ENCODE peak calls at places on chromosome 13, in seven cellular contexts. One of them, this sample, is unnamed.

GRCh38 chr13:110393761-110394160 is 86.7 kb downstream of the COL4A2 start:
- DNase-seq in ELF-1: no peak
- DNase-seq in heart left ventricle: no peak
- DNase-seq in esophagus squamous epithelium: no peak
- DNase-seq in ovary: no peak
- DNase-seq in PC-9: peak
- DNase-seq in SK-MEL-5: no peak
- DNase-seq in this sample: no peak

GRCh38 chr13:81275666-81276258 is 934.8 kb upstream of the SPRY2 start:
- DNase-seq in SK-MEL-5: no peak
- DNase-seq in heart left ventricle: no peak
- DNase-seq in ovary: no peak
- DNase-seq in esophagus squamous epithelium: no peak
- DNase-seq in PC-9: no peak
- DNase-seq in ELF-1: peak
- DNase-seq in this sample: no peak

GRCh38 chr13:99376132-99376531 is 68.9 kb upstream of the GPR183 start:
- DNase-seq in ovary: no peak
- DNase-seq in ELF-1: no peak
- DNase-seq in PC-9: no peak
- DNase-seq in heart left ventricle: no peak
- DNase-seq in esophagus squamous epithelium: peak
- DNase-seq in SK-MEL-5: no peak
- DNase-seq in this sample: no peak

GRCh38 chr13:114120486-114121430 is 11.7 kb downstream of the RASA3 start:
- DNase-seq in SK-MEL-5: no peak
- DNase-seq in PC-9: no peak
- DNase-seq in ovary: no peak
- DNase-seq in ELF-1: peak
- DNase-seq in esophagus squamous epithelium: no peak
- DNase-seq in heart left ventricle: no peak
- DNase-seq in this sample: no peak

GRCh38 chr13:28494537-28494860 is 429 bp downstream of the FLT1 start:
- DNase-seq in ELF-1: no peak
- DNase-seq in SK-MEL-5: no peak
- DNase-seq in heart left ventricle: no peak
- DNase-seq in esophagus squamous epithelium: no peak
- DNase-seq in ovary: no peak
- DNase-seq in PC-9: no peak
- DNase-seq in this sample: no peak

GRCh38 chr13:35953537-35954206 is 177.5 kb downstream of the DCLK1 start:
- DNase-seq in SK-MEL-5: peak
- DNase-seq in heart left ventricle: peak
- DNase-seq in ovary: peak
- DNase-seq in PC-9: peak
- DNase-seq in ELF-1: peak
- DNase-seq in esophagus squamous epithelium: no peak
- DNase-seq in this sample: no peak

GRCh38 chr13:113806104-113806471 is 47.1 kb downstream of the TMEM255B start:
- DNase-seq in heart left ventricle: no peak
- DNase-seq in SK-MEL-5: no peak
- DNase-seq in PC-9: no peak
- DNase-seq in ELF-1: no peak
- DNase-seq in esophagus squamous epithelium: no peak
- DNase-seq in ovary: no peak
- DNase-seq in this sample: no peak

GRCh38 chr13:93496985-93497673 is 270.5 kb downstream of the GPC6 start:
- DNase-seq in ELF-1: no peak
- DNase-seq in esophagus squamous epithelium: no peak
- DNase-seq in ovary: no peak
- DNase-seq in PC-9: no peak
- DNase-seq in SK-MEL-5: no peak
- DNase-seq in heart left ventricle: no peak
- DNase-seq in this sample: no peak

GRCh38 chr13:45681101-45681500 is 21.0 kb upstream of the CBY2 start:
- DNase-seq in PC-9: no peak
- DNase-seq in SK-MEL-5: no peak
- DNase-seq in ovary: no peak
- DNase-seq in ELF-1: no peak
- DNase-seq in esophagus squamous epithelium: no peak
- DNase-seq in heart left ventricle: no peak
- DNase-seq in this sample: no peak

GRCh38 chr13:45851171-45851889 is at the start of gene SIAH3:
- DNase-seq in heart left ventricle: no peak
- DNase-seq in ELF-1: peak
- DNase-seq in PC-9: no peak
- DNase-seq in SK-MEL-5: peak
- DNase-seq in ovary: no peak
- DNase-seq in esophagus squamous epithelium: no peak
- DNase-seq in this sample: peak

GRCh38 chr13:49488563-49488962 is 7.2 kb upstream of the PHF11 start:
- DNase-seq in ELF-1: no peak
- DNase-seq in SK-MEL-5: no peak
- DNase-seq in esophagus squamous epithelium: no peak
- DNase-seq in ovary: no peak
- DNase-seq in PC-9: no peak
- DNase-seq in heart left ventricle: no peak
- DNase-seq in this sample: no peak

GRCh38 chr13:65834897-65835296 is 1395.2 kb downstream of the PCDH9 start:
- DNase-seq in PC-9: no peak
- DNase-seq in SK-MEL-5: no peak
- DNase-seq in ELF-1: no peak
- DNase-seq in ovary: no peak
- DNase-seq in heart left ventricle: no peak
- DNase-seq in esophagus squamous epithelium: no peak
- DNase-seq in this sample: no peak

GRCh38 chr13:41780736-41781708 is 179.9 kb downstream of the VWA8 start:
- DNase-seq in SK-MEL-5: no peak
- DNase-seq in esophagus squamous epithelium: no peak
- DNase-seq in ELF-1: no peak
- DNase-seq in heart left ventricle: no peak
- DNase-seq in PC-9: peak
- DNase-seq in ovary: no peak
- DNase-seq in this sample: no peak

GRCh38 chr13:23715762-23716235 is 145.6 kb downstream of the TNFRSF19 start:
- DNase-seq in esophagus squamous epithelium: no peak
- DNase-seq in ELF-1: peak
- DNase-seq in heart left ventricle: no peak
- DNase-seq in PC-9: no peak
- DNase-seq in SK-MEL-5: peak
- DNase-seq in ovary: no peak
- DNase-seq in this sample: no peak

GRCh38 chr13:71798723-71799122 is 68.3 kb downstream of the DACH1 start:
- DNase-seq in PC-9: no peak
- DNase-seq in heart left ventricle: no peak
- DNase-seq in SK-MEL-5: no peak
- DNase-seq in ELF-1: peak
- DNase-seq in ovary: no peak
- DNase-seq in esophagus squamous epithelium: no peak
- DNase-seq in this sample: no peak

GRCh38 chr13:113398963-113399754 is 35.2 kb upstream of the GRTP1 start:
- DNase-seq in ELF-1: peak
- DNase-seq in ovary: no peak
- DNase-seq in SK-MEL-5: no peak
- DNase-seq in esophagus squamous epithelium: no peak
- DNase-seq in heart left ventricle: no peak
- DNase-seq in PC-9: peak
- DNase-seq in this sample: no peak

GRCh38 chr13:28650284-28650683 is 8.6 kb upstream of the POMP start:
- DNase-seq in heart left ventricle: no peak
- DNase-seq in PC-9: no peak
- DNase-seq in ovary: no peak
- DNase-seq in esophagus squamous epithelium: no peak
- DNase-seq in SK-MEL-5: no peak
- DNase-seq in ELF-1: no peak
- DNase-seq in this sample: no peak

GRCh38 chr13:50592412-50593145 is 250.9 kb downstream of the DLEU7 start:
- DNase-seq in ELF-1: no peak
- DNase-seq in heart left ventricle: no peak
- DNase-seq in esophagus squamous epithelium: no peak
- DNase-seq in SK-MEL-5: no peak
- DNase-seq in ovary: no peak
- DNase-seq in PC-9: peak
- DNase-seq in this sample: no peak

GRCh38 chr13:63024458-63024857 is 1608.8 kb upstream of the PCDH20 start:
- DNase-seq in heart left ventricle: no peak
- DNase-seq in PC-9: no peak
- DNase-seq in esophagus squamous epithelium: no peak
- DNase-seq in ovary: no peak
- DNase-seq in ELF-1: no peak
- DNase-seq in SK-MEL-5: no peak
- DNase-seq in this sample: no peak

GRCh38 chr13:112067871-112068305 is 939 bp downstream of the SOX1 start:
- DNase-seq in ELF-1: no peak
- DNase-seq in esophagus squamous epithelium: no peak
- DNase-seq in PC-9: no peak
- DNase-seq in SK-MEL-5: no peak
- DNase-seq in heart left ventricle: no peak
- DNase-seq in ovary: no peak
- DNase-seq in this sample: no peak

GRCh38 chr13:99909836-99910619 is 61.5 kb downstream of the ZIC5 start:
- DNase-seq in ovary: no peak
- DNase-seq in ELF-1: no peak
- DNase-seq in heart left ventricle: no peak
- DNase-seq in esophagus squamous epithelium: no peak
- DNase-seq in PC-9: no peak
- DNase-seq in SK-MEL-5: peak
- DNase-seq in this sample: no peak

GRCh38 chr13:31767175-31767900 is 28.0 kb downstream of the RXFP2 start:
- DNase-seq in heart left ventricle: no peak
- DNase-seq in SK-MEL-5: no peak
- DNase-seq in PC-9: no peak
- DNase-seq in esophagus squamous epithelium: no peak
- DNase-seq in ovary: no peak
- DNase-seq in ELF-1: no peak
- DNase-seq in this sample: no peak

GRCh38 chr13:49629947-49630346 is 1.6 kb downstream of the ARL11 start:
- DNase-seq in ovary: no peak
- DNase-seq in esophagus squamous epithelium: no peak
- DNase-seq in heart left ventricle: no peak
- DNase-seq in ELF-1: peak
- DNase-seq in PC-9: no peak
- DNase-seq in SK-MEL-5: no peak
- DNase-seq in this sample: no peak

GRCh38 chr13:28413999-28414398 is 80.9 kb downstream of the FLT1 start:
- DNase-seq in PC-9: no peak
- DNase-seq in heart left ventricle: no peak
- DNase-seq in ovary: no peak
- DNase-seq in esophagus squamous epithelium: no peak
- DNase-seq in SK-MEL-5: no peak
- DNase-seq in ELF-1: no peak
- DNase-seq in this sample: no peak

GRCh38 chr13:102678339-102679122 is 16.3 kb downstream of the METTL21C start:
- DNase-seq in ovary: no peak
- DNase-seq in esophagus squamous epithelium: no peak
- DNase-seq in SK-MEL-5: no peak
- DNase-seq in heart left ventricle: no peak
- DNase-seq in ELF-1: no peak
- DNase-seq in PC-9: no peak
- DNase-seq in this sample: no peak

GRCh38 chr13:112833551-112834257 is 135.3 kb upstream of the MCF2L start:
- DNase-seq in esophagus squamous epithelium: no peak
- DNase-seq in SK-MEL-5: no peak
- DNase-seq in ELF-1: no peak
- DNase-seq in PC-9: no peak
- DNase-seq in heart left ventricle: no peak
- DNase-seq in ovary: no peak
- DNase-seq in this sample: no peak

GRCh38 chr13:112985803-112986408 is 16.9 kb downstream of the MCF2L start:
- DNase-seq in esophagus squamous epithelium: no peak
- DNase-seq in SK-MEL-5: no peak
- DNase-seq in PC-9: no peak
- DNase-seq in ovary: no peak
- DNase-seq in ELF-1: no peak
- DNase-seq in heart left ventricle: no peak
- DNase-seq in this sample: no peak

GRCh38 chr13:100513987-100514670 is 74.5 kb downstream of the GGACT start:
- DNase-seq in esophagus squamous epithelium: no peak
- DNase-seq in heart left ventricle: no peak
- DNase-seq in ELF-1: no peak
- DNase-seq in ovary: no peak
- DNase-seq in PC-9: no peak
- DNase-seq in SK-MEL-5: no peak
- DNase-seq in this sample: no peak

GRCh38 chr13:33958964-33959363 is 141.0 kb downstream of the RFC3 start:
- DNase-seq in heart left ventricle: no peak
- DNase-seq in ELF-1: no peak
- DNase-seq in ovary: no peak
- DNase-seq in SK-MEL-5: no peak
- DNase-seq in esophagus squamous epithelium: no peak
- DNase-seq in PC-9: no peak
- DNase-seq in this sample: no peak

GRCh38 chr13:30600470-30600869 is 17.2 kb upstream of the USPL1 start:
- DNase-seq in esophagus squamous epithelium: no peak
- DNase-seq in SK-MEL-5: no peak
- DNase-seq in ELF-1: no peak
- DNase-seq in PC-9: no peak
- DNase-seq in heart left ventricle: no peak
- DNase-seq in ovary: no peak
- DNase-seq in this sample: no peak

GRCh38 chr13:111401755-111402154 is 81.3 kb downstream of the TEX29 start:
- DNase-seq in SK-MEL-5: no peak
- DNase-seq in esophagus squamous epithelium: no peak
- DNase-seq in ovary: no peak
- DNase-seq in heart left ventricle: no peak
- DNase-seq in ELF-1: no peak
- DNase-seq in PC-9: no peak
- DNase-seq in this sample: no peak

GRCh38 chr13:28528848-28529247 is 33.9 kb upstream of the FLT1 start:
- DNase-seq in SK-MEL-5: peak
- DNase-seq in esophagus squamous epithelium: no peak
- DNase-seq in ELF-1: no peak
- DNase-seq in PC-9: no peak
- DNase-seq in ovary: no peak
- DNase-seq in heart left ventricle: no peak
- DNase-seq in this sample: no peak

This sample was measured in stimulated activated CD4-positive, alpha-beta T cell treated with anti-CD3 and anti-CD28 coated beads, Interleukin-4, amount 100 ng/mL, for 1 hour.